ENCODE peak calls at places on chromosomes 4 and X, in six cellular contexts. One of them, this sample, is unnamed.

GRCh38 chr4:20253272-20253798 is 1.6 kb downstream of the SLIT2 start:
- DNase-seq in left lung: no peak
- DNase-seq in GM13976: peak
- DNase-seq in upper lobe of right lung: peak
- DNase-seq in fibroblast of mammary gland: no peak
- DNase-seq in GM20000: peak
- DNase-seq in this sample: no peak

GRCh38 chr4:8267077-8267476 is 2.5 kb upstream of the HTRA3 start:
- DNase-seq in upper lobe of right lung: peak
- DNase-seq in GM20000: peak
- DNase-seq in GM13976: peak
- DNase-seq in fibroblast of mammary gland: peak
- DNase-seq in left lung: peak
- DNase-seq in this sample: peak

GRCh38 chr4:8905236-8905772 is 33.7 kb upstream of the HMX1 start:
- DNase-seq in GM13976: no peak
- DNase-seq in fibroblast of mammary gland: no peak
- DNase-seq in GM20000: no peak
- DNase-seq in upper lobe of right lung: peak
- DNase-seq in left lung: peak
- DNase-seq in this sample: no peak

GRCh38 chr4:125016892-125017299 is 297.9 kb upstream of the FAT4 start:
- DNase-seq in GM13976: no peak
- DNase-seq in fibroblast of mammary gland: no peak
- DNase-seq in GM20000: no peak
- DNase-seq in upper lobe of right lung: no peak
- DNase-seq in left lung: peak
- DNase-seq in this sample: no peak

GRCh38 chrX:113305496-113305895 is 464.9 kb upstream of the AMOT start:
- DNase-seq in upper lobe of right lung: no peak
- DNase-seq in GM13976: no peak
- DNase-seq in fibroblast of mammary gland: peak
- DNase-seq in GM20000: no peak
- DNase-seq in left lung: no peak
- DNase-seq in this sample: no peak

GRCh38 chr4:7722716-7723115 is 216.9 kb downstream of the AFAP1 start:
- DNase-seq in left lung: no peak
- DNase-seq in GM13976: no peak
- DNase-seq in fibroblast of mammary gland: no peak
- DNase-seq in upper lobe of right lung: no peak
- DNase-seq in GM20000: no peak
- DNase-seq in this sample: no peak

GRCh38 chrX:49061916-49062315 is 3.1 kb downstream of the CCDC120 start:
- DNase-seq in GM13976: no peak
- DNase-seq in fibroblast of mammary gland: no peak
- DNase-seq in GM20000: no peak
- DNase-seq in left lung: no peak
- DNase-seq in upper lobe of right lung: no peak
- DNase-seq in this sample: no peak

GRCh38 chrX:368811-369562 is 17.7 kb downstream of the PPP2R3B start:
- DNase-seq in fibroblast of mammary gland: peak
- DNase-seq in upper lobe of right lung: no peak
- DNase-seq in GM20000: no peak
- DNase-seq in left lung: no peak
- DNase-seq in GM13976: no peak
- DNase-seq in this sample: no peak

GRCh38 chr4:85979276-85979675 is 380.6 kb downstream of the MAPK10 start:
- DNase-seq in fibroblast of mammary gland: no peak
- DNase-seq in GM13976: no peak
- DNase-seq in upper lobe of right lung: no peak
- DNase-seq in left lung: no peak
- DNase-seq in GM20000: no peak
- DNase-seq in this sample: no peak

GRCh38 chr4:163343604-163344146 is at the start of gene NPY5R:
- DNase-seq in upper lobe of right lung: no peak
- DNase-seq in GM20000: no peak
- DNase-seq in fibroblast of mammary gland: no peak
- DNase-seq in left lung: peak
- DNase-seq in GM13976: peak
- DNase-seq in this sample: peak

GRCh38 chrX:95318882-95319281 is 1365.8 kb upstream of the DIAPH2 start:
- DNase-seq in upper lobe of right lung: no peak
- DNase-seq in left lung: no peak
- DNase-seq in GM13976: no peak
- DNase-seq in GM20000: peak
- DNase-seq in fibroblast of mammary gland: peak
- DNase-seq in this sample: no peak

GRCh38 chrX:116238093-116238492 is 67.5 kb downstream of the AGTR2 start:
- DNase-seq in GM20000: no peak
- DNase-seq in left lung: no peak
- DNase-seq in fibroblast of mammary gland: no peak
- DNase-seq in upper lobe of right lung: no peak
- DNase-seq in GM13976: no peak
- DNase-seq in this sample: no peak

GRCh38 chr4:41427306-41427882 is 110.6 kb upstream of the LIMCH1 start:
- DNase-seq in left lung: no peak
- DNase-seq in GM20000: no peak
- DNase-seq in GM13976: no peak
- DNase-seq in fibroblast of mammary gland: no peak
- DNase-seq in upper lobe of right lung: no peak
- DNase-seq in this sample: no peak

GRCh38 chr4:19776929-19777328 is 474.8 kb upstream of the SLIT2 start:
- DNase-seq in fibroblast of mammary gland: peak
- DNase-seq in GM13976: no peak
- DNase-seq in upper lobe of right lung: no peak
- DNase-seq in left lung: no peak
- DNase-seq in GM20000: no peak
- DNase-seq in this sample: no peak

GRCh38 chr4:186588503-186588902 is 33.1 kb upstream of the MTNR1A start:
- DNase-seq in GM20000: no peak
- DNase-seq in left lung: no peak
- DNase-seq in upper lobe of right lung: no peak
- DNase-seq in fibroblast of mammary gland: no peak
- DNase-seq in GM13976: no peak
- DNase-seq in this sample: no peak

GRCh38 chr4:23458061-23458460 is 431.8 kb downstream of the PPARGC1A start:
- DNase-seq in upper lobe of right lung: no peak
- DNase-seq in fibroblast of mammary gland: no peak
- DNase-seq in GM20000: no peak
- DNase-seq in left lung: no peak
- DNase-seq in GM13976: no peak
- DNase-seq in this sample: no peak

GRCh38 chrX:31845003-31845402 is 773.2 kb upstream of the FTHL17 start:
- DNase-seq in GM20000: no peak
- DNase-seq in upper lobe of right lung: no peak
- DNase-seq in left lung: no peak
- DNase-seq in fibroblast of mammary gland: no peak
- DNase-seq in GM13976: no peak
- DNase-seq in this sample: no peak

GRCh38 chr4:3375688-3376087 is 66.1 kb upstream of the HGFAC start:
- DNase-seq in GM20000: no peak
- DNase-seq in left lung: peak
- DNase-seq in GM13976: no peak
- DNase-seq in fibroblast of mammary gland: peak
- DNase-seq in upper lobe of right lung: no peak
- DNase-seq in this sample: no peak

GRCh38 chr4:104416725-104417363 is 77.8 kb downstream of the CXXC4 start:
- DNase-seq in GM20000: no peak
- DNase-seq in left lung: no peak
- DNase-seq in upper lobe of right lung: no peak
- DNase-seq in fibroblast of mammary gland: no peak
- DNase-seq in GM13976: no peak
- DNase-seq in this sample: no peak

GRCh38 chr4:124757121-124757520 is 44.6 kb upstream of the ANKRD50 start:
- DNase-seq in upper lobe of right lung: no peak
- DNase-seq in fibroblast of mammary gland: peak
- DNase-seq in left lung: no peak
- DNase-seq in GM20000: no peak
- DNase-seq in GM13976: no peak
- DNase-seq in this sample: no peak

GRCh38 chr4:176230827-176231226 is 35.4 kb upstream of the SPATA4 start:
- DNase-seq in upper lobe of right lung: no peak
- DNase-seq in GM13976: no peak
- DNase-seq in fibroblast of mammary gland: no peak
- DNase-seq in GM20000: no peak
- DNase-seq in left lung: no peak
- DNase-seq in this sample: no peak

GRCh38 chr4:145852256-145852839 is 86.3 kb downstream of the ZNF827 start:
- DNase-seq in left lung: no peak
- DNase-seq in fibroblast of mammary gland: peak
- DNase-seq in GM13976: no peak
- DNase-seq in GM20000: no peak
- DNase-seq in upper lobe of right lung: no peak
- DNase-seq in this sample: no peak

GRCh38 chr4:99885063-99885664 is 9.1 kb downstream of the LAMTOR3 start:
- DNase-seq in upper lobe of right lung: no peak
- DNase-seq in left lung: no peak
- DNase-seq in GM13976: peak
- DNase-seq in GM20000: peak
- DNase-seq in fibroblast of mammary gland: peak
- DNase-seq in this sample: no peak

GRCh38 chrX:120310861-120311631 is at the start of gene TMEM255A:
- DNase-seq in GM20000: no peak
- DNase-seq in left lung: peak
- DNase-seq in fibroblast of mammary gland: no peak
- DNase-seq in upper lobe of right lung: peak
- DNase-seq in GM13976: peak
- DNase-seq in this sample: no peak

GRCh38 chrX:119222932-119223331 is 13.2 kb upstream of the PGRMC1 start:
- DNase-seq in GM20000: no peak
- DNase-seq in GM13976: no peak
- DNase-seq in left lung: peak
- DNase-seq in fibroblast of mammary gland: no peak
- DNase-seq in upper lobe of right lung: no peak
- DNase-seq in this sample: no peak
- TF ChIP-seq CTCF in GM20000: no peak
- TF ChIP-seq CTCF in GM13976: no peak
- TF ChIP-seq CTCF in left lung: no peak
- TF ChIP-seq CTCF in fibroblast of mammary gland: no peak
- TF ChIP-seq CTCF in upper lobe of right lung: no peak
- TF ChIP-seq CTCF in this sample: no peak

DNA sequence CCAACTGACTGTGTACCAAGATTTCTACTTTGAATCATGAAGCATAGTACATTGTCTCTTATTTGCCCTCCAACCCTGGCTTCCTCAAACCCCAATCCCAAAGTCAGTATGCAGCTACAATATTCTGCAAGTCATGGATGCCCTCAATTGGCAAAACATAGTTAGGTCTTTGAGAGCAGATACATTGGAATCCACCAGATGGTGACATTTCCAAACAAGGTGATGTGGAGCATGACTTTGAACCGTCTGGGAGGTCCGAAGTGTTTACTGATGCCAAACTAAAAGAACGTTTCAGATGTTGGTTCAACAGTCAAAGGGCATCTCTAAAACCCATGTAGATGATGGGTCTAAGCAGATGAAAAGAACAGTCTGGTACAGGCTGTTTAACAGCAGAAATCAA is 43.7 kb upstream of the FRMD7 start:
- DNase-seq in GM13976: no peak
- DNase-seq in upper lobe of right lung: no peak
- DNase-seq in left lung: no peak
- DNase-seq in fibroblast of mammary gland: no peak
- DNase-seq in GM20000: no peak
- DNase-seq in this sample: no peak
- TF ChIP-seq CTCF in GM13976: no peak
- TF ChIP-seq CTCF in upper lobe of right lung: no peak
- TF ChIP-seq CTCF in left lung: no peak
- TF ChIP-seq CTCF in fibroblast of mammary gland: no peak
- TF ChIP-seq CTCF in GM20000: no peak
- TF ChIP-seq CTCF in this sample: no peak

GRCh38 chr4:173829565-173829964 is 299.5 kb upstream of the HAND2 start:
- DNase-seq in upper lobe of right lung: no peak
- DNase-seq in GM20000: no peak
- DNase-seq in fibroblast of mammary gland: no peak
- DNase-seq in left lung: no peak
- DNase-seq in GM13976: no peak
- DNase-seq in this sample: no peak

GRCh38 chr4:173837517-173837916 is 307.5 kb upstream of the HAND2 start:
- DNase-seq in upper lobe of right lung: no peak
- DNase-seq in left lung: no peak
- DNase-seq in GM20000: no peak
- DNase-seq in GM13976: no peak
- DNase-seq in fibroblast of mammary gland: no peak
- DNase-seq in this sample: no peak

GRCh38 chr4:173835863-173836262 is 305.8 kb upstream of the HAND2 start:
- DNase-seq in upper lobe of right lung: no peak
- DNase-seq in fibroblast of mammary gland: peak
- DNase-seq in GM20000: no peak
- DNase-seq in left lung: no peak
- DNase-seq in GM13976: no peak
- DNase-seq in this sample: no peak

DNA sequence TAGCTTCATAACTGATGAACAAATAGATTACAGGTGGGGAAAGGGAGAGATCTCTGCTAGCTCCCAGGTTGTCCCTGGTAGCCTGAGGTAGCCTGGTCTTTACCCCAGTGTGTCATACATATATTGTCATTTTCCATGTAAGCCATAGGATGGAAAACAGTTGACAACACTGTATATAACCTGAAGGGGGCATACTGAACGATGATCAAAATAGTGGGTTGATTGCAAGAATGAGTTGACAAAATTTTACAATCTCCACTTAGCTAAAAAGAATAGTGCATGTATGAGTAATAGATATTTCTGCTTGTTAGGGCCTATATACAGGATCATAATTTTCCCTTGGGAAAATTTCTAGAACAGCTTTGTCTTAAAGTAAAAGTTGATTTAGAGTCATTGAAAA is 304.1 kb upstream of the HAND2 start:
- DNase-seq in upper lobe of right lung: no peak
- DNase-seq in left lung: no peak
- DNase-seq in GM20000: no peak
- DNase-seq in GM13976: no peak
- DNase-seq in fibroblast of mammary gland: peak
- DNase-seq in this sample: no peak
- TF ChIP-seq CTCF in upper lobe of right lung: no peak
- TF ChIP-seq CTCF in left lung: no peak
- TF ChIP-seq CTCF in GM20000: no peak
- TF ChIP-seq CTCF in GM13976: no peak
- TF ChIP-seq CTCF in fibroblast of mammary gland: peak
- TF ChIP-seq CTCF in this sample: no peak

DNA sequence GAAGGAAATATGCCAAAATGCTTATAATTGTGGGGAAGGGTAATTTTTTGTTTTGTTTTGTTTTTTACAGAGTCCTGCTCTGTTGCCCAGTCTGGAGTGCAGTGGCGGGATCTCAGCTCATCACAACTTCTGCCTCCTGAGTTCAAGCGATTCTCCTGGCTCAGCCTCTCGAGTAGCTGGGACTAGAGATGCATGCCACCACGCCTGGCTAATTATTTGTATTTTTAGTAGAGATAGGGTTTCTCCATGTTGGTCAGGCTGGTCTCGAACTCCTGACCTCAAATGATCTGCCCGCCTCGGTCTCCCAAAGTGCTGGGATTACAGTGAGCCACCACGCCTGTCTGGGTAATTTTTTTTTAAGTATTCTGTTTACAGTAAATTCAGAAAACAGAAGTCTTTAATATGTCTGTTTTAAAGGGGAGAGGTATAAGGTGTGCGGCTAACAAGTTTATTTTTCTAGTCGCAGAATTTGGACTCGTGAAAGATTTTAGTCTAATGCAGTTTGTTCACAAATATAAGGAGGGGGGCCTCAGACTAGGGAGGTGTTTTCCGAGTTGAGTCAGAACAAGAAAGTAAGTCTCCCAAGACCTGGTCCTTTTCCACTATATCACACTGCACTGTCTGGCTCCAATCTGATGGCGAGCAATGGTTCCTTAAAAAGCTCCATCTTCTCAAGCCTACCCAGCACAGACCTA is 1.5 kb downstream of the ACSL1 start:
- DNase-seq in GM13976: peak
- DNase-seq in upper lobe of right lung: no peak
- DNase-seq in fibroblast of mammary gland: peak
- DNase-seq in GM20000: peak
- DNase-seq in left lung: no peak
- DNase-seq in this sample: no peak
- TF ChIP-seq CTCF in GM13976: no peak
- TF ChIP-seq CTCF in upper lobe of right lung: no peak
- TF ChIP-seq CTCF in fibroblast of mammary gland: no peak
- TF ChIP-seq CTCF in GM20000: no peak
- TF ChIP-seq CTCF in left lung: no peak
- TF ChIP-seq CTCF in this sample: no peak